ENCODE peak calls at places on chromosomes 4 and X, in five cellular contexts. L is right lobe of liver, R is HL-60, P is K562, I is mammary epithelial cell. M is an unnamed sample.

GRCh38 chrX:71067079-71067478 is 1.1 kb downstream of the SNX12 start:
- DNase-seq in L (no peak), R (no peak), P (no peak), I (no peak), M (no peak)

GRCh38 chr4:8157496-8157895 is 1.1 kb downstream of the ABLIM2 start:
- DNase-seq in L (peak), R (no peak), P (no peak), I (no peak), M (no peak)

GRCh38 chr4:77849278-77849965 is 13.2 kb upstream of the MRPL1 start:
- DNase-seq in L (no peak), R (no peak), P (no peak), I (no peak), M (no peak)

GRCh38 chrX:134338527-134338926 is 101.5 kb downstream of the CCDC160 start:
- DNase-seq in L (no peak), R (no peak), P (no peak), I (no peak), M (peak)

GRCh38 chr4:113645771-113646455 is 115.6 kb downstream of the CAMK2D start:
- DNase-seq in L (no peak), R (no peak), P (peak), I (peak), M (no peak)

GRCh38 chrX:152844256-152844655 is 13.4 kb downstream of the NSDHL start:
- DNase-seq in L (no peak), R (no peak), P (no peak), I (no peak), M (no peak)

GRCh38 chr4:37670249-37670648 is 15.9 kb downstream of the RELL1 start:
- DNase-seq in L (no peak), R (no peak), P (no peak), I (no peak), M (no peak)

GRCh38 chr4:41696131-41696530 is 52.4 kb downstream of the PHOX2B start:
- DNase-seq in L (no peak), R (no peak), P (no peak), I (no peak), M (no peak)

GRCh38 chrX:132375941-132376340 is 112.9 kb downstream of the MBNL3 start:
- DNase-seq in L (no peak), R (no peak), P (no peak), I (no peak), M (no peak)

GRCh38 chr4:7964459-7964858 is 24.8 kb upstream of the AFAP1 start:
- DNase-seq in L (no peak), R (no peak), P (peak), I (no peak), M (no peak)

GRCh38 chr4:94325835-94326234 is 16.8 kb downstream of the HPGDS start:
- DNase-seq in L (no peak), R (no peak), P (no peak), I (no peak), M (no peak)

GRCh38 chr4:60089546-60090273 is 1110.4 kb upstream of the ADGRL3 start:
- DNase-seq in L (no peak), R (no peak), P (no peak), I (no peak), M (no peak)

GRCh38 chr4:145935253-145936141 is 3.1 kb downstream of the ZNF827 start:
- DNase-seq in L (no peak), R (no peak), P (no peak), I (no peak), M (no peak)

GRCh38 chr4:8228319-8229250 is 29.5 kb downstream of the SH3TC1 start:
- DNase-seq in L (peak), R (peak), P (peak), I (peak), M (peak)

GRCh38 chrX:153877571-153878261 is 8.3 kb downstream of the L1CAM start:
- DNase-seq in L (no peak), R (no peak), P (no peak), I (no peak), M (no peak)

GRCh38 chr4:73978886-73979285 is 2.9 kb downstream of the PF4 start:
- DNase-seq in L (no peak), R (no peak), P (no peak), I (peak), M (no peak)

GRCh38 chrX:11461181-11462001 is 168.2 kb downstream of the AMELX start:
- DNase-seq in L (no peak), R (no peak), P (peak), I (no peak), M (no peak)

GRCh38 chrX:72475952-72476668 is 96.5 kb downstream of the HDAC8 start:
- DNase-seq in L (no peak), R (no peak), P (no peak), I (peak), M (no peak)

GRCh38 chr4:71377561-71377960 is 38.7 kb downstream of the SLC4A4 start:
- DNase-seq in L (no peak), R (no peak), P (no peak), I (peak), M (no peak)

GRCh38 chr4:3868146-3868840 is 102.1 kb downstream of the ADRA2C start:
- DNase-seq in L (peak), R (no peak), P (no peak), I (no peak), M (no peak)

GRCh38 chr4:75997946-75998345 is 7.2 kb upstream of the SDAD1 start:
- DNase-seq in L (no peak), R (no peak), P (no peak), I (no peak), M (no peak)

GRCh38 chrX:28586291-28586690 is 955 bp upstream of the IL1RAPL1 start:
- DNase-seq in L (no peak), R (no peak), P (no peak), I (no peak), M (no peak)

GRCh38 chr4:25307596-25307995 is 5.0 kb upstream of the ZCCHC4 start:
- DNase-seq in L (no peak), R (no peak), P (no peak), I (no peak), M (no peak)

GRCh38 chrX:109863811-109864210 is 130.8 kb upstream of the ACSL4 start:
- DNase-seq in L (no peak), R (no peak), P (no peak), I (no peak), M (no peak)

GRCh38 chr4:128865132-128865531 is 55.6 kb downstream of the JADE1 start:
- DNase-seq in L (no peak), R (no peak), P (no peak), I (no peak), M (no peak)

GRCh38 chr4:3712112-3712805 is 53.9 kb upstream of the ADRA2C start:
- DNase-seq in L (no peak), R (no peak), P (no peak), I (no peak), M (no peak)

GRCh38 chr4:30454504-30454903 is 265.7 kb upstream of the PCDH7 start:
- DNase-seq in L (no peak), R (no peak), P (no peak), I (no peak), M (no peak)

GRCh38 chrX:154840856-154841255 is 6.4 kb upstream of the SMIM9 start:
- DNase-seq in L (no peak), R (peak), P (peak), I (peak), M (peak)

GRCh38 chr4:76512000-76512399 is 77.0 kb downstream of the SHROOM3 start:
- DNase-seq in L (no peak), R (no peak), P (no peak), I (no peak), M (no peak)

GRCh38 chr4:24273148-24273547 is 311.2 kb downstream of the DHX15 start:
- DNase-seq in L (no peak), R (no peak), P (no peak), I (peak), M (no peak)

GRCh38 chr4:25258980-25259578 is 25.2 kb downstream of the PI4K2B start:
- DNase-seq in L (no peak), R (no peak), P (no peak), I (peak), M (no peak)

GRCh38 chr4:7196731-7197130 is 4.4 kb downstream of the SORCS2 start:
- DNase-seq in L (peak), R (no peak), P (no peak), I (peak), M (no peak)

GRCh38 chrX:134287356-134287755 is 50.4 kb downstream of the CCDC160 start:
- DNase-seq in L (no peak), R (no peak), P (no peak), I (no peak), M (no peak)

GRCh38 chr4:175054980-175055379 is 136.8 kb downstream of the ADAM29 start:
- DNase-seq in L (no peak), R (no peak), P (no peak), I (no peak), M (no peak)

GRCh38 chr4:155572106-155572703 is 94.4 kb upstream of the GUCY1A1 start:
- DNase-seq in L (no peak), R (no peak), P (no peak), I (no peak), M (no peak)

GRCh38 chr4:87489678-87490077 is 39.5 kb downstream of the SPARCL1 start:
- DNase-seq in L (no peak), R (no peak), P (no peak), I (no peak), M (no peak)

GRCh38 chr4:87490664-87491369 is 38.4 kb downstream of the SPARCL1 start:
- DNase-seq in L (peak), R (no peak), P (no peak), I (no peak), M (no peak)

GRCh38 chr4:87492617-87493016 is 36.6 kb downstream of the SPARCL1 start:
- DNase-seq in L (peak), R (no peak), P (no peak), I (no peak), M (no peak)

GRCh38 chr4:87493147-87493546 is 36.0 kb downstream of the SPARCL1 start:
- DNase-seq in L (no peak), R (no peak), P (no peak), I (no peak), M (no peak)

GRCh38 chr4:87491436-87491835 is 37.7 kb downstream of the SPARCL1 start:
- DNase-seq in L (no peak), R (no peak), P (no peak), I (no peak), M (no peak)
- H3K27ac ChIP-seq in L (no peak), R (no peak), P (no peak), I (no peak), M (no peak)

DNA sequence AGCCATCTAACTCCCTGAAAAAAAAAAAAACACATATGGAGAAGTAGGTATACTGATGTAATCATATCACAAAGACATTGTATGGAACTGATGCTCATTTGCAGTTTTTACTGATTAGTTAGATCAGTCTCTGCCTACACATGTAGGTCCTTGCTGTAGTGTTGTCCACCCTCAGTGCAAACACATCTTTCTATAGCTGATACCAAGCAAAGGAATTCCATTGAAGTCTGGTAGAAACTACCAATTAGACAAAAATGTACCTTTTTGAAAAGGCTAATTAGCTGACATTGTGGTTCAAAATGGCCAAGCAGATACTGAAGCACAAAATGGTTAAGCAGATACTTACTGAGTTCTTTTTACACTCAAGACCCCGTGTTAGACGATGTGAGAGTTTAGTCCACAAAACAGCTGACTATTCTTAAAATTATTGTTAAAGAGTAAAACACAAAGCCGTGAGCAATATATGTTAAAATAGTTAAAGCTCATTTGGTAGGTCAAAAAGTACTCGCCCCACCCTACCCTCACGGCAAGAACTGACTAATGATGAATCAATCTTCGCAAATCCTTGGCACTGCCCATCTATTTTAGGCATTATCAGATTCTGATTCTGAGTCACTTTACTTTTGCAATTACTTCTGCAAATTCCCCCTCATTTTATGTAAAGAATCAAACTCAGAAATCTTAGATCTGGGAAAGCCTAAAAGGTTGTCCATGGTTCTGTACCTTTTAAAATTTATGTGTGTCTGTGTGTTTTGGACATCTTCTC is 40.4 kb downstream of the COL4A6 start:
- DNase-seq in L (no peak), R (no peak), P (no peak), I (peak), M (no peak)
- H3K4me3 ChIP-seq in L (no peak), R (no peak), P (no peak), I (peak), M (no peak)

GRCh38 chr4:162117051-162117450 is 46.7 kb downstream of the FSTL5 start:
- DNase-seq in L (no peak), R (no peak), P (no peak), I (no peak), M (no peak)

GRCh38 chr4:162111078-162111477 is 52.7 kb downstream of the FSTL5 start:
- DNase-seq in L (no peak), R (no peak), P (no peak), I (no peak), M (no peak)

GRCh38 chr4:162115323-162115722 is 48.5 kb downstream of the FSTL5 start:
- DNase-seq in L (no peak), R (no peak), P (no peak), I (no peak), M (no peak)

DNA sequence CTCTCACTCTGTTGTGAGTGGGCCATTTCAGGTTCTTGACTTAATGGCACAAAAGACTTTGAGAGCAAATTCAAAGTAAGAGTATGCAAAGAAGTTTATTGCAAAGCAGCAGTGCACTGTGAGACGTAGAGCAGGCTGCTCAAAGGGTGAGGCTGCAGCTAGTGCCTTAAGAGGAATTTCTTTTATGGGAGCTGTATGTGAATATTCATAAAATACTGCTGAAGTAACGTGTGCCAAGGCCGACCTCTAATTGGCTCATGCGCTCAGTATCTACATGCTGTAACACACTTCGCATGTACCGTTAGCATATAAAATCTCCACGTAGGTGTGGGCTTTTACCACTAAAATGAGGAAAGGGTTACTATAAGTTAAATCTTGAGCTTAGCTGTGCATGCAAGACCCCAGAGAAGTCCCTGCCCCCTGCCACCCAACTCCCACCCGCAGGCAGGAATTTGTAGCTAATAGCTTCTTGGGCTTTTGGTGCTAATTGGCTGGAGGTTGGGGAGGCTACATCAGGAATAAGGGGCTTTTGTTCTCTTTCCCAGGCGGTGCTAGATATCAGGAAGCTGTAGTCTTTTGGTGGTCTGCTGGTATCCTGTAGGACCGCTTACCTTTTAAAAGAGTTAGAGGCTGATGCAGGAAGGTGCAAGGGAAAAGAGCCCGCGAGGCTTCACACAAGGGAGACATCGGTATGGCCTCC is 47.6 kb downstream of the FSTL5 start:
- DNase-seq in L (no peak), R (no peak), P (no peak), I (no peak), M (no peak)
- H3K27ac ChIP-seq in L (no peak), R (no peak), P (no peak), I (no peak), M (no peak)

DNA sequence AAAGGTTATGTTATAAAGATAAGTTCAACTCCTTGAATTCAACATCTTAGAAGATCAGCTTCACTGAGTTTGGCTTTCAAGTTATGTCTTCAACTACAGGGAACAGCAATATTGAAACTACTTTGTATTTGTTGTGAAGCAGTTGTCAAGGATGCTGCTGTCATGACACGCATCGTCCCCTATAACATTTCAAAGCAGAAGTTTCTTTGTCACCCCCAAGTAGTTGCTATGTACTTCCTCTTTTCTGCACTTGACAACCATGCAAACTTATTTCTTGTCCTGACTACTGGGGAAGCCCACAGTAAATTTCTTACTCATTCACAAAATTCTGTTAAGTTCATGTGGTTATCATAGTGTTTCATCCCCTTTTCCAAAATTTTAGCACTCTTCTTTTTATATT is 14.3 kb downstream of the ANTXR2 start:
- DNase-seq in L (no peak), R (peak), P (peak), I (no peak), M (peak)
- H3K4me3 ChIP-seq in L (no peak), R (no peak), P (no peak), I (no peak), M (no peak)